ENCODE peak calls at places on chromosome 7, in six cellular contexts. W is AG04449; R is stomach; T is neural crest cell; N is CD8-positive, alpha-beta memory T cell; C is tibial artery. K is an unnamed sample.

GRCh38 chr7:131546126-131546525 is 10.3 kb downstream of the PODXL start:
- DNase-seq in C (no peak), R (peak), T (no peak), N (no peak), W (no peak), K (no peak)

GRCh38 chr7:102974366-102975236 is 61.8 kb downstream of the LRRC17 start:
- DNase-seq in C (no peak), T (no peak), N (no peak), R (no peak), W (no peak), K (no peak)

GRCh38 chr7:100003711-100004661 is 11.4 kb upstream of the ZKSCAN1 start:
- DNase-seq in T (no peak), C (no peak), N (no peak), R (peak), W (no peak), K (no peak)

GRCh38 chr7:43868681-43869017 is 668 bp downstream of the MRPS24 start:
- DNase-seq in T (no peak), N (no peak), R (no peak), C (no peak), W (no peak), K (no peak)

GRCh38 chr7:105769951-105770628 is 106.3 kb downstream of the ATXN7L1 start:
- DNase-seq in N (no peak), C (no peak), T (no peak), W (no peak), R (no peak), K (no peak)

GRCh38 chr7:94338921-94339371 is 55.7 kb upstream of the COL1A2 start:
- DNase-seq in R (no peak), T (no peak), W (no peak), C (no peak), N (no peak), K (peak)

GRCh38 chr7:36746347-36746746 is 22.1 kb upstream of the AOAH start:
- DNase-seq in T (no peak), N (no peak), R (no peak), C (no peak), W (no peak), K (no peak)

GRCh38 chr7:92158660-92159575 is 20.0 kb downstream of the LRRD1 start:
- DNase-seq in W (peak), R (no peak), T (no peak), C (no peak), N (no peak), K (peak)

GRCh38 chr7:17299477-17299991 is 1.1 kb downstream of the AHR start:
- DNase-seq in R (no peak), T (no peak), W (no peak), N (no peak), C (no peak), K (no peak)